ENCODE peak calls at places on chromosomes 5 and 9, in seven cellular contexts. W, C, V, I, S, M and K are unnamed samples.

GRCh38 chr5:135019314-135019713 is 14.7 kb downstream of the PITX1 start:
- DNase-seq in V (no peak), W (no peak), S (no peak), I (no peak), C (no peak), M (no peak), K (no peak)

GRCh38 chr5:91528831-91529230 is 145.7 kb upstream of the ARRDC3 start:
- DNase-seq in S (no peak), V (no peak), I (no peak), C (no peak), W (no peak), M (no peak), K (no peak)

GRCh38 chr9:6645153-6646027 is at the start of gene GLDC:
- DNase-seq in W (peak; percentile 84), I (no peak), C (peak; percentile 82), M (no peak), S (peak; percentile 71), V (peak; percentile 28), K (peak; percentile 91)

GRCh38 chr5:150660108-150660831 is 781 bp upstream of the MYOZ3 start:
- DNase-seq in C (no peak), M (no peak), I (no peak), W (no peak), S (no peak), V (no peak), K (no peak)

GRCh38 chr5:53819482-53819881 is 259.0 kb downstream of the NDUFS4 start:
- DNase-seq in V (no peak), W (peak; percentile 11), S (no peak), I (no peak), C (no peak), M (no peak), K (no peak)

GRCh38 chr5:89707891-89708290 is 701.7 kb downstream of the CETN3 start:
- DNase-seq in S (no peak), I (no peak), W (no peak), V (no peak), C (no peak), M (no peak), K (no peak)

GRCh38 chr5:87705876-87706275 is 293.1 kb upstream of the CCNH start:
- DNase-seq in W (no peak), S (no peak), C (no peak), V (no peak), I (no peak), M (peak; percentile 7), K (no peak)

GRCh38 chr5:169856571-169856970 is 123.7 kb downstream of the INSYN2B start:
- DNase-seq in C (no peak), V (no peak), I (peak; percentile 95), M (peak; percentile 95), S (no peak), W (peak; percentile 63), K (no peak)

GRCh38 chr9:70031141-70031545 is 12.5 kb upstream of the MAMDC2 start:
- DNase-seq in M (peak; percentile 87), S (no peak), C (no peak), V (no peak), W (peak; percentile 58), I (peak; percentile 68), K (no peak)

GRCh38 chr5:157273131-157273556 is 7.2 kb downstream of the CYFIP2 start:
- DNase-seq in C (no peak), M (no peak), S (no peak), I (no peak), V (no peak), W (no peak), K (no peak)

GRCh38 chr9:110672873-110673508 is 4.4 kb downstream of the MUSK start:
- DNase-seq in V (no peak), I (no peak), M (no peak), S (no peak), C (no peak), W (no peak), K (no peak)

GRCh38 chr5:123538670-123539459 is 26.9 kb downstream of the CSNK1G3 start:
- DNase-seq in S (no peak), M (peak; percentile 26), C (no peak), I (no peak), V (no peak), W (no peak), K (no peak)

GRCh38 chr9:111945216-111945615 is 48.6 kb downstream of the UGCG start:
- DNase-seq in C (no peak), W (no peak), I (peak; percentile 83), V (peak; percentile 22), S (no peak), M (peak; percentile 81), K (no peak)

GRCh38 chr5:140575309-140575708 is 10.7 kb downstream of the SLC35A4 start:
- DNase-seq in M (peak; percentile 61), C (no peak), W (no peak), S (no peak), V (no peak), I (peak; percentile 26), K (no peak)

GRCh38 chr9:16571127-16571848 is 299.2 kb downstream of the BNC2 start:
- DNase-seq in C (no peak), S (no peak), I (peak; percentile 43), M (peak; percentile 45), V (no peak), W (no peak), K (no peak)

GRCh38 chr5:103938151-103938671 is 375.6 kb upstream of the NUDT12 start:
- DNase-seq in C (no peak), V (no peak), I (no peak), W (no peak), S (no peak), M (no peak), K (peak; percentile 58)

GRCh38 chr5:170774831-170775230 is 8.7 kb upstream of the GABRP start:
- DNase-seq in V (no peak), M (no peak), I (no peak), S (no peak), C (no peak), W (no peak), K (no peak)

GRCh38 chr9:129319938-129320481 is 141.9 kb upstream of the IER5L start:
- DNase-seq in C (no peak), V (no peak), I (no peak), M (no peak), W (no peak), S (no peak), K (no peak)

GRCh38 chr5:106086352-106086751 is 1584.4 kb downstream of the EFNA5 start:
- DNase-seq in I (no peak), S (no peak), C (no peak), V (no peak), M (no peak), W (no peak), K (no peak)

GRCh38 chr9:99004717-99005460 is 61.2 kb downstream of the COL15A1 start:
- DNase-seq in W (no peak), V (no peak), C (no peak), M (no peak), S (no peak), I (no peak), K (no peak)